ENCODE peak calls at places on chromosomes 6 and 20, in nine cellular contexts. D, I, E, U, R, P, O, H and B are unnamed samples.

GRCh38 chr6:25366785-25367657 is 87.8 kb downstream of the CARMIL1 start:
- DNase-seq in D (no peak), I (no peak), E (no peak), U (no peak), R (no peak), P (no peak), O (no peak), H (peak), B (no peak)

GRCh38 chr20:19782669-19783068 is 24.6 kb downstream of the RIN2 start:
- DNase-seq in D (no peak), I (no peak), E (no peak), U (no peak), R (no peak), P (no peak), O (no peak), H (no peak), B (no peak)

GRCh38 chr20:50003253-50003656 is 20.5 kb downstream of the SNAI1 start:
- DNase-seq in D (no peak), I (no peak), E (no peak), U (no peak), R (no peak), P (no peak), O (no peak), H (no peak), B (no peak)

GRCh38 chr6:90729057-90729456 is 142.2 kb upstream of the MAP3K7 start:
- DNase-seq in D (no peak), I (no peak), E (no peak), U (no peak), R (no peak), P (no peak), O (no peak), H (no peak), B (no peak)

GRCh38 chr6:96943535-96943934 is 19.0 kb downstream of the KLHL32 start:
- DNase-seq in D (no peak), I (no peak), E (no peak), U (no peak), R (no peak), P (no peak), O (no peak), H (no peak), B (no peak)

GRCh38 chr6:4509506-4509905 is 266.7 kb upstream of the CDYL start:
- DNase-seq in D (no peak), I (no peak), E (no peak), U (no peak), R (no peak), P (no peak), O (no peak), H (no peak), B (no peak)

GRCh38 chr6:142946181-142946923 is 1.4 kb upstream of the HIVEP2 start:
- DNase-seq in D (peak), I (peak), E (peak), U (peak), R (peak), P (peak), O (peak), H (peak), B (peak)

GRCh38 chr20:5636127-5636520 is 114.1 kb upstream of the SHLD1 start:
- DNase-seq in D (no peak), I (no peak), E (no peak), U (no peak), R (no peak), P (no peak), O (no peak), H (no peak), B (no peak)

GRCh38 chr6:105611606-105612005 is 208.7 kb upstream of the PREP start:
- DNase-seq in D (no peak), I (no peak), E (no peak), U (no peak), R (no peak), P (no peak), O (no peak), H (no peak), B (no peak)

GRCh38 chr20:17912916-17913315 is 55.7 kb downstream of the SNX5 start:
- DNase-seq in D (no peak), I (no peak), E (no peak), U (no peak), R (no peak), P (no peak), O (no peak), H (no peak), B (no peak)

GRCh38 chr6:70129341-70129740 is 173.5 kb downstream of the COL9A1 start:
- DNase-seq in D (no peak), I (no peak), E (no peak), U (no peak), R (no peak), P (no peak), O (no peak), H (no peak), B (no peak)

GRCh38 chr20:49136817-49137571 is 51.1 kb downstream of the STAU1 start:
- DNase-seq in D (no peak), I (no peak), E (no peak), U (no peak), R (no peak), P (no peak), O (no peak), H (no peak), B (no peak)

GRCh38 chr20:49980140-49981008 is 2.4 kb upstream of the SNAI1 start:
- DNase-seq in D (no peak), I (no peak), E (no peak), U (no peak), R (no peak), P (no peak), O (no peak), H (no peak), B (no peak)

GRCh38 chr6:94636780-94637385 is 940.5 kb upstream of the MANEA start:
- DNase-seq in D (peak), I (no peak), E (no peak), U (no peak), R (peak), P (peak), O (no peak), H (no peak), B (no peak)

GRCh38 chr20:38192323-38192885 is 27.3 kb upstream of the TGM2 start:
- DNase-seq in D (no peak), I (no peak), E (no peak), U (no peak), R (no peak), P (no peak), O (no peak), H (no peak), B (no peak)

GRCh38 chr6:151119823-151120524 is 119.8 kb upstream of the AKAP12 start:
- DNase-seq in D (no peak), I (no peak), E (no peak), U (no peak), R (peak), P (no peak), O (no peak), H (no peak), B (no peak)

GRCh38 chr6:150466196-150466595 is 97.4 kb downstream of the IYD start:
- DNase-seq in D (no peak), I (no peak), E (no peak), U (no peak), R (peak), P (no peak), O (no peak), H (no peak), B (no peak)

GRCh38 chr6:111711989-111712388 is 106.3 kb upstream of the TRAF3IP2 start:
- DNase-seq in D (no peak), I (no peak), E (no peak), U (no peak), R (no peak), P (no peak), O (no peak), H (no peak), B (no peak)